ENCODE peak calls at places on chromosomes 11 and 22, in four cellular contexts. O is cardiac fibroblast, Z is HFF-Myc, R is brain microvascular endothelial cell. K is an unnamed sample.

GRCh38 chr22:21444701-21445436 is 22.3 kb upstream of the TMEM191C start:
- DNase-seq in O (no peak), Z (no peak), R (no peak), K (no peak)

GRCh38 chr11:101475699-101476098 is 108.1 kb downstream of the TRPC6 start:
- DNase-seq in O (no peak), Z (no peak), R (no peak), K (no peak)

GRCh38 chr22:24894998-24895397 is 51.5 kb downstream of the LHFPL7 start:
- DNase-seq in O (peak), Z (peak), R (peak), K (no peak)

GRCh38 chr11:130527648-130528300 is 79.3 kb downstream of the ADAMTS15 start:
- DNase-seq in O (peak), Z (no peak), R (peak), K (no peak)

GRCh38 chr11:40130427-40130826 is 1329.0 kb downstream of the LRRC4C start:
- DNase-seq in O (no peak), Z (no peak), R (no peak), K (no peak)

GRCh38 chr11:10818594-10818993 is 9.9 kb upstream of the EIF4G2 start:
- DNase-seq in O (peak), Z (peak), R (peak), K (no peak)

GRCh38 chr11:68135161-68135560 is 14.0 kb upstream of the CHKA start:
- DNase-seq in O (no peak), Z (no peak), R (no peak), K (no peak)

GRCh38 chr11:70495351-70496310 is 97.3 kb downstream of the CTTN start:
- DNase-seq in O (no peak), Z (no peak), R (no peak), K (no peak)

GRCh38 chr11:73648629-73649046 is 2.3 kb downstream of the PLEKHB1 start:
- DNase-seq in O (no peak), Z (no peak), R (no peak), K (no peak)

GRCh38 chr11:72753341-72754148 is 1.3 kb upstream of the ARAP1 start:
- DNase-seq in O (no peak), Z (no peak), R (no peak), K (no peak)

GRCh38 chr11:128904872-128905344 is 13.8 kb downstream of the KCNJ5 start:
- DNase-seq in O (no peak), Z (no peak), R (no peak), K (no peak)

GRCh38 chr11:131998020-131998419 is 627.6 kb downstream of the NTM start:
- DNase-seq in O (no peak), Z (no peak), R (no peak), K (no peak)

GRCh38 chr22:38638734-38639133 is 17.5 kb downstream of the FAM227A start:
- DNase-seq in O (no peak), Z (no peak), R (no peak), K (no peak)

GRCh38 chr22:48376428-48376827 is 1451.2 kb downstream of the BRD1 start:
- DNase-seq in O (no peak), Z (no peak), R (no peak), K (no peak)

GRCh38 chr11:126132319-126132718 is 69.7 kb upstream of the CDON start:
- DNase-seq in O (no peak), Z (no peak), R (no peak), K (no peak)

GRCh38 chr11:43982421-43982820 is 40.0 kb downstream of the C11orf96 start:
- DNase-seq in O (no peak), Z (no peak), R (no peak), K (no peak)

GRCh38 chr11:71188073-71188472 is 64.3 kb downstream of the SHANK2 start:
- DNase-seq in O (no peak), Z (no peak), R (no peak), K (no peak)

GRCh38 chr11:2290351-2290841 is 11.3 kb downstream of the C11orf21 start:
- DNase-seq in O (no peak), Z (no peak), R (no peak), K (no peak)

GRCh38 chr11:25793637-25794036 is 538.3 kb upstream of the ANO3 start:
- DNase-seq in O (no peak), Z (no peak), R (no peak), K (no peak)

GRCh38 chr22:48745842-48746788 is 1081.6 kb downstream of the BRD1 start:
- DNase-seq in O (no peak), Z (no peak), R (no peak), K (no peak)

DNA sequence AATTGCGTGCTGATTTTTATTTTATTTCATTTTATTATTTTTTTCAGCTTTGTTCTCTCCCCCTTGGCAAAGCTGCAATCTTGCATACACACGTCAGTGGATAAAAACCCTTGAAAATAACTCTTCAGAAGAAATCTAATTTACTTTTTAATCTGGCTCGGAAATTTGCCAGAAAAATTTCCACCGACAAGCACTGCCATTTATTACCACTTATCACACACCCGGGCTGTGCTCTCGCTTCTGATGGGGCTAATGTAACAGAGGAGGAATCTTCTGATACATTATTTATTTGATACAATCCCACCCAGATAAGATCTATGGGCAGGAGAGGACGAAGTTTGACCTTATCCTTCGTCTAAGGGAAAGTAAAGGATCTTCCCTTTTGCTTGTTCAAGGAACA is 238.1 kb downstream of the NXPE2 start:
- DNase-seq in O (no peak), Z (no peak), R (no peak), K (no peak)
- TF ChIP-seq CTCF in O (no peak), Z (no peak), R (no peak), K (no peak)

DNA sequence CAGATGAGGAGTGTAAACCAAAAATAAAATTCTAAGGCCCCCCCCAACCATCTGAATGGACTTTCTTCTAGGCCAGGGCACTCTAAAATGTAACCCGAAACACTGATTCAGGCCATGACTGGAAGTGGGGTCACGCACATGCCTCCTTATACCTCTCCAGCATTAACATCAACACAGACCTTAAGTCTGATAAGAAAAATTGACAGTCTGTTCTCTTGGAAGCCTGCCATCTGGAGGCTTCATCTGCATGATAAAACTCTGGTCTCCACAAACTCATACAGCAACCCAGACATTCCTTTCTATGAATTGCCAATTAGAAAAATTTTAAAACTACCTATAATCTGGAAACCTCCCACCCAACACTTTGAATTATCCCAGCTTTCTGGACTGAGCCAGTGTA is 3.9 kb upstream of the SERGEF start:
- DNase-seq in O (no peak), Z (no peak), R (no peak), K (no peak)
- TF ChIP-seq CTCF in O (no peak), Z (no peak), R (no peak), K (no peak)

GRCh38 chr11:65722261-65722660 is 1.7 kb upstream of the RNASEH2C start:
- DNase-seq in O (no peak), Z (no peak), R (no peak), K (no peak)

GRCh38 chr11:65727865-65728264 is 7.3 kb upstream of the RNASEH2C start:
- DNase-seq in O (no peak), Z (no peak), R (no peak), K (no peak)

DNA sequence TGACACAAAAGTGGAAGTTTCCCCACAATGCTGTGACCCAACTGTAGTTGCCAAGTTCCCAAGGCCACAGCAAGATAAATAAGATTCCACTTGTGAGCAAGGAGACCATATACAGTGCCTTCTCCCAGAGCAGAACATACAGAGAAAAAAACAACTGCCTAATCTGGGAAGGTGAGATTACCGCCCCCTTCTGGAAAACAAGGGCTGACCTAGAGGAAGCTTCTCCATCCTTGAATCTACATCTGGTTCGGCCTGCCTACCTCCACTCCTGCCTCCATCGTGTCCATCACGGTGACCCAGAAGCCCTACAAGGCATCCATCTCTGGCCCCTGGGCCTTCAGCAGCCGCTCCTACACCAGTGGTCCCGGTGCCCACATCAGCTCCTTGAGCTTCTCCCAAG is 6.1 kb upstream of the RNASEH2C start:
- DNase-seq in O (no peak), Z (no peak), R (no peak), K (no peak)
- TF ChIP-seq CTCF in O (no peak), Z (peak), R (no peak), K (no peak)

DNA sequence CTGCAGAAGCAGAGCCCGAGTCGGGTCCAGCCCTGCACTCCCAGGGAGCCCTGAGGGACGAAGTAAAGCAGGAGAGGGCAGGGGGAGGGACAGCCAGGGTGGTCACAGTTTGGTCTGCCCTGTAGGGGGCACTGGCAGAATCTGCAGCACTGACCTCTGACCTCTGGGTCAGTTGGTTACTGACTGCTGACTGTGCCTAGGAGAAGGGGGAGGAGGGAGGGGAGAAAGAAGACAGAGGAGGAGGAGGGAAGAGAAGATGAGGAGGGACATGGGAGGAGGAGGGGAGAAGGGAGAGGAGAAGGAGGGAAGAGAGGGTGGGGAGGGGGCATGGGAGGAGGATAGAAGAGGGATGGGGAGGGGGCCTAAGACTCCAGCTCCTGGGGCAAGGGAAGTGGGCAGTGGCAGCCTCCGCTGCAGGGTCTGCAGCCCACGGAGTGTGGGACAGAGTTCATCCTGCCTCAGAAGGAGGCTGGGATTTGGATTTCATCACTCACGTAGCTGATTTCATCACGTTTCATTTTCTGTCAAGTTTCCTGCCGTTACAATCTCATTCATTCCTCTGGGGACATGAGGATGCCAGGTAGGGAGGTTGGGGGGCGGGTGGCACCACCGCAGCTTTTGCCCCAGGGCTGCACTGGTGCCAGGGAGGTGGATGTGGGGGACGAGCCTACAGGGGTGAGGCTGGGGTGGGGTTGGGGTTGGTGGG is 55.2 kb downstream of the FLRT1 start:
- DNase-seq in O (peak), Z (no peak), R (no peak), K (no peak)
- TF ChIP-seq CTCF in O (peak), Z (no peak), R (no peak), K (no peak)

GRCh38 chr11:117818036-117818858 is 6.3 kb downstream of the FXYD2 start:
- DNase-seq in O (peak), Z (no peak), R (peak), K (peak)
- TF ChIP-seq CTCF in O (no peak), Z (no peak), R (no peak), K (no peak)

K was measured in activated CD8-positive, alpha-beta T cell treated with anti-CD3 and anti-CD28 coated beads for 36 hours.